ENCODE peak calls at places on chromosomes 1 and 21, in six cellular contexts. G, X, S, P, N and C are unnamed samples.

GRCh38 chr1:162904579-162904978 is 43.6 kb upstream of the CCDC190 start:
- DNase-seq in G (no peak), X (no peak), S (no peak), P (no peak), N (no peak), C (no peak)

GRCh38 chr1:69911301-69911801 is 294.0 kb downstream of the LRRC40 start:
- DNase-seq in G (no peak), X (no peak), S (no peak), P (peak; percentile 92), N (no peak), C (no peak)

GRCh38 chr1:18536943-18537342 is 56.2 kb downstream of the KLHDC7A start:
- DNase-seq in G (no peak), X (no peak), S (no peak), P (no peak), N (no peak), C (no peak)

GRCh38 chr1:201295861-201296260 is 12.6 kb downstream of the PKP1 start:
- DNase-seq in G (no peak), X (no peak), S (no peak), P (peak; percentile 52), N (no peak), C (no peak)

GRCh38 chr1:20724364-20725188 is 6.8 kb upstream of the KIF17 start:
- DNase-seq in G (no peak), X (no peak), S (peak; percentile 6), P (no peak), N (no peak), C (no peak)

GRCh38 chr1:31701137-31701736 is 2.6 kb downstream of the COL16A1 start:
- DNase-seq in G (peak; percentile 49), X (no peak), S (peak; percentile 89), P (peak; percentile 99), N (peak; percentile 91), C (no peak)

GRCh38 chr1:170910273-170910672 is 25.1 kb upstream of the MROH9 start:
- DNase-seq in G (no peak), X (no peak), S (no peak), P (peak; percentile 68), N (no peak), C (no peak)

GRCh38 chr1:80673935-80674597 is 1126.7 kb upstream of the ADGRL2 start:
- DNase-seq in G (no peak), X (no peak), S (no peak), P (no peak), N (no peak), C (no peak)

GRCh38 chr1:47681735-47682134 is 243.9 kb downstream of the FOXD2 start:
- DNase-seq in G (no peak), X (no peak), S (no peak), P (no peak), N (no peak), C (no peak)

GRCh38 chr1:181490740-181491712 is 7.7 kb downstream of the CACNA1E start:
- DNase-seq in G (no peak), X (no peak), S (no peak), P (peak; percentile 49), N (no peak), C (no peak)

GRCh38 chr1:115647000-115647399 is 5.2 kb downstream of the VANGL1 start:
- DNase-seq in G (no peak), X (no peak), S (no peak), P (peak; percentile 36), N (no peak), C (no peak)

GRCh38 chr1:230825804-230826160 is 42.5 kb downstream of the C1orf198 start:
- DNase-seq in G (no peak), X (no peak), S (no peak), P (no peak), N (no peak), C (no peak)

GRCh38 chr1:21833392-21833976 is 21.4 kb downstream of the LDLRAD2 start:
- DNase-seq in G (no peak), X (no peak), S (no peak), P (no peak), N (no peak), C (no peak)

GRCh38 chr1:234893725-234894630 is 234.7 kb downstream of the TOMM20 start:
- DNase-seq in G (no peak), X (no peak), S (no peak), P (peak; percentile 52), N (no peak), C (peak; percentile 34)

GRCh38 chr21:18252686-18253085 is 8.1 kb downstream of the CHODL start:
- DNase-seq in G (no peak), X (no peak), S (no peak), P (no peak), N (no peak), C (no peak)

GRCh38 chr1:218347713-218348627 is 2.8 kb downstream of the TGFB2 start:
- DNase-seq in G (no peak), X (no peak), S (no peak), P (peak; percentile 77), N (no peak), C (no peak)

GRCh38 chr1:240190881-240191385 is 99.2 kb downstream of the FMN2 start:
- DNase-seq in G (no peak), X (no peak), S (no peak), P (peak; percentile 79), N (no peak), C (no peak)

GRCh38 chr1:80217377-80217986 is 1211.0 kb upstream of the ADGRL4 start:
- DNase-seq in G (no peak), X (peak; percentile 0), S (no peak), P (peak; percentile 84), N (no peak), C (no peak)

GRCh38 chr1:33970148-33970825 is 106.4 kb downstream of the HMGB4 start:
- DNase-seq in G (no peak), X (no peak), S (no peak), P (no peak), N (no peak), C (no peak)

GRCh38 chr1:216686860-216687545 is 36.2 kb downstream of the ESRRG start:
- DNase-seq in G (no peak), X (no peak), S (no peak), P (peak; percentile 33), N (no peak), C (no peak)

GRCh38 chr1:52366517-52366827 is 467 bp upstream of the CC2D1B start:
- DNase-seq in G (no peak), X (no peak), S (no peak), P (no peak), N (no peak), C (no peak)

GRCh38 chr1:33653226-33653625 is 180.8 kb downstream of the ZSCAN20 start:
- DNase-seq in G (no peak), X (no peak), S (peak; percentile 54), P (no peak), N (no peak), C (no peak)

DNA sequence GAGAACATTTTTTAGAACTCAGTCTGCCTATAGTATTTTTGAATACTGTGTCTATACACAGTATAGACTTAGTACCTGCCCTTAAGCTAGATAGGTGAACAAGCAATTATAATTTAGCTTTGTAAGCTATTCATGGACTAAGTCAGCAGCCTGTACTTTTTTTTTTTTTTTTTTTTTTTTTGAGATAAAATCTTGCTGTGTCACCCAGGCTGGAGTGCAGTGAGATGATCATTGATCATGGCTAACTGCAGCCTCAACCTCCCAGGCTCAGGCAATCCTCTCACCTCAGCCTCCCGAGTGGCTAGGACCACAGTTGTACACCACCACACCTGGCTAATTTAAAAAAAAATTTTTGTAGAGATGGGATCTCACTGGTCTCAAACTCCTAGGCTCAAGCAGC is 17.2 kb downstream of the ITSN1 start:
- DNase-seq in G (no peak), X (no peak), S (no peak), P (no peak), N (no peak), C (no peak)
- H3K4me1 ChIP-seq in G (no peaks in the 10 kb centered on the region), X (no peaks in the 10 kb centered on the region), S (peaks cover 53% of the 10 kb centered on the region), P (peaks cover 26% of the 10 kb centered on the region), N (peaks cover 22% of the 10 kb centered on the region), C (no peaks in the 10 kb centered on the region)

GRCh38 chr1:180057883-180058396 is 96.7 kb upstream of the QSOX1 start:
- DNase-seq in G (no peak), X (no peak), S (no peak), P (peak; percentile 16), N (no peak), C (no peak)

GRCh38 chr1:180053594-180054567 is 99.3 kb downstream of the CEP350 start:
- DNase-seq in G (no peak), X (no peak), S (no peak), P (peak; percentile 63), N (no peak), C (no peak)
- H3K36me3 ChIP-seq in G (peaks cover 37% of the 10 kb centered on the region), X (peaks cover 85% of the 10 kb centered on the region), S (peaks cover 93% of the 10 kb centered on the region), P (peaks cover 52% of the 10 kb centered on the region), N (peaks cover 23% of the 10 kb centered on the region), C (peaks cover 86% of the 10 kb centered on the region)

DNA sequence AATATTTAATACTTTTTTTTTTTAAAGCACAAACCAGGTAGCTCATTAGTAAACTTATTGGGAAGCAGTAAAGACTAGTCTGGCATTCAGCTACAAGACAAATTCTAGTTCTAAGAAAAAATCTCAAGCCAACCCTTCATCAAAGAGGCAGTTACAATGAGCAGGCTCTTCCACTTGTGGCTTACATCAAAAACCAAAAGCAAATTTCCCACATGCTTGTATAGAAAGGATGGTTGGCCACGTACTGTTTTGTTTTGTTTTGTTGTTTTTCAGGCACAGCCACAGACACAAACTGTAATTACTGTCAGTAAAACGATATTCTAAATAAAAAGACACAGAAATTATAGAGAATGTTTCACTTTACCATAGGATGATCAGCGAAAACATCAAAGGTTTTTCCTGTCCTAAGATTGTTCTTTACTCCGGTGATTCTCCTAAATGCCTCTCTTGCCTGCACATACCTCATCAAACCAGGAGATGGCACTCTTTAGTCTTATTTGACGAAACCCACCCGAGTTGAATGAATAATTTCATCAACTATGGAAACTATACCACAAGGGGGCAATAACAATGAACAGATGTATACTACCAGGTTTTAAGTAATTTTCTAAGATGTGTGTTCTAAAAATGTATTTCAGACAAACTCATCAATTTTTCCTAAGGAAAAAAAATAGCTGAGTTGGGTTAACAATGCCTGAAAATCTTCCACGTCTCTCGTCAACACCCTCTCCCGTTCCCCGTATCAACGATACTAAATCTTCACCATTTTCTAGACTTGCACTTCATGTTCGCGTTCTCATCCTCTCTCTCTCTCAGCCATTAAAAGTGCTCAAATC is 26.9 kb downstream of the RPL5 start:
- DNase-seq in G (peak; percentile 70), X (peak; percentile 91), S (no peak), P (peak; percentile 88), N (peak; percentile 12), C (peak; percentile 87)
- H3K4me3 ChIP-seq in G (no peak overlapping the region), X (peak overlapping the region; percentile 56), S (peak overlapping the region; percentile 55), P (no peak overlapping the region), N (peak overlapping the region; percentile 53), C (peak overlapping the region; percentile 57)

GRCh38 chr1:25467193-25467592 is 36.5 kb downstream of the MACO1 start:
- DNase-seq in G (no peak), X (no peak), S (no peak), P (no peak), N (no peak), C (peak; percentile 41)

GRCh38 chr1:25469177-25469576 is 38.5 kb downstream of the MACO1 start:
- DNase-seq in G (no peak), X (no peak), S (no peak), P (peak; percentile 33), N (no peak), C (no peak)

GRCh38 chr1:25472494-25472893 is 41.8 kb downstream of the MACO1 start:
- DNase-seq in G (peak; percentile 22), X (no peak), S (no peak), P (no peak), N (no peak), C (no peak)

GRCh38 chr1:25468037-25468436 is 37.3 kb downstream of the MACO1 start:
- DNase-seq in G (no peak), X (no peak), S (no peak), P (peak; percentile 86), N (no peak), C (no peak)

DNA sequence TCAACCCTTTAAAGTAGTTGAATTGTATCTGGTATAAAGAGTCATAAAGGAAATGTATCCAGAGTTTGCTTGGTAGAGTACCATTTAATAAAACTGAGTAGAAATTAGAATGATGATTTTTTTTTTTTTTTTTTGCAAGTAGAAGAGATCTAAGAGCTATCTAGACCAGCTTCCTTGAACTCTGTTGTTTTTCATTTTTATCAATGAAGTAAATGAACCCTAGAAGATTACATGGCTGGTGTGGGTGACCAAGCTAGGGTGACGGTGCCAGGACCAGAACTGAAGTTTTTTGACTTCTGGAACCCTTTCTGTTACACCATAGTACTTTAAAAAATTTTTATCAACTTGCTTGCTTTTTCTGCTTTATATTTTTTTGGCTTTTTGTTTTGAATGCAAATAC is 36.9 kb downstream of the MACO1 start:
- DNase-seq in G (no peak), X (no peak), S (no peak), P (no peak), N (no peak), C (no peak)
- H3K4me1 ChIP-seq in G (peaks cover 8% of the 10 kb centered on the region), X (no peaks in the 10 kb centered on the region), S (peaks cover 73% of the 10 kb centered on the region), P (peaks cover 24% of the 10 kb centered on the region), N (peaks cover 13% of the 10 kb centered on the region), C (no peaks in the 10 kb centered on the region)